ENCODE peak calls at places on chromosomes 5 and 9, in eight cellular contexts. E is Calu3, Y is HFFc6, W is fibroblast of mammary gland, P is endothelial cell, M is GM20000, G is neural progenitor cell, Q is lower lobe of right lung. B is an unnamed sample.

GRCh38 chr5:77645158-77645994 is 6.9 kb upstream of the OTP start:
- DNase-seq in E (peak; percentile 84), Y (no peak), W (no peak), P (peak; percentile 83), M (peak; percentile 92), G (peak; percentile 88), Q (peak; percentile 50), B (peak; percentile 67)

GRCh38 chr9:94631599-94631998 is 7.7 kb downstream of the FBP1 start:
- DNase-seq in E (no peak), Y (no peak), W (no peak), P (no peak), M (no peak), G (no peak), Q (no peak), B (no peak)

GRCh38 chr5:142537938-142538337 is 148.0 kb downstream of the FGF1 start:
- DNase-seq in E (no peak), Y (no peak), W (peak; percentile 78), P (no peak), M (no peak), G (no peak), Q (no peak), B (no peak)

GRCh38 chr5:150616024-150616470 is 24.4 kb upstream of the SYNPO start:
- DNase-seq in E (peak; percentile 71), Y (no peak), W (no peak), P (no peak), M (no peak), G (no peak), Q (peak; percentile 60), B (peak; percentile 74)

GRCh38 chr5:32223972-32224608 is 50.0 kb upstream of the GOLPH3 start:
- DNase-seq in E (peak; percentile 39), Y (peak; percentile 72), W (peak; percentile 52), P (no peak), M (no peak), G (peak; percentile 27), Q (no peak), B (no peak)

GRCh38 chr9:34524349-34524748 is 1.6 kb upstream of the ENHO start:
- DNase-seq in E (no peak), Y (no peak), W (no peak), P (no peak), M (no peak), G (no peak), Q (no peak), B (no peak)

GRCh38 chr5:117803533-117803932 is 1184.8 kb downstream of the DTWD2 start:
- DNase-seq in E (no peak), Y (peak; percentile 91), W (no peak), P (no peak), M (no peak), G (no peak), Q (no peak), B (no peak)

GRCh38 chr5:82364497-82364896 is 86.3 kb upstream of the RPS23 start:
- DNase-seq in E (peak; percentile 53), Y (peak; percentile 65), W (peak; percentile 79), P (peak; percentile 28), M (no peak), G (peak; percentile 48), Q (no peak), B (no peak)

GRCh38 chr5:43874772-43875171 is 271.8 kb downstream of the NNT start:
- DNase-seq in E (no peak), Y (no peak), W (peak; percentile 62), P (no peak), M (no peak), G (no peak), Q (no peak), B (no peak)

GRCh38 chr5:151251001-151251551 is 1.9 kb upstream of the GM2A start:
- DNase-seq in E (no peak), Y (no peak), W (no peak), P (no peak), M (no peak), G (no peak), Q (no peak), B (no peak)

GRCh38 chr5:69299625-69300024 is 33.0 kb downstream of the CCDC125 start:
- DNase-seq in E (no peak), Y (no peak), W (no peak), P (no peak), M (no peak), G (no peak), Q (no peak), B (no peak)

GRCh38 chr5:34490501-34491250 is 165.5 kb upstream of the RAI14 start:
- DNase-seq in E (no peak), Y (no peak), W (no peak), P (no peak), M (no peak), G (peak; percentile 51), Q (no peak), B (no peak)

GRCh38 chr5:3121813-3122212 is 370.3 kb upstream of the IRX2 start:
- DNase-seq in E (no peak), Y (no peak), W (no peak), P (no peak), M (no peak), G (peak; percentile 71), Q (no peak), B (no peak)

GRCh38 chr9:124764774-124765438 is 6.2 kb downstream of the NR6A1 start:
- DNase-seq in E (no peak), Y (no peak), W (no peak), P (no peak), M (peak; percentile 61), G (no peak), Q (no peak), B (no peak)

GRCh38 chr5:34494111-34494755 is 161.9 kb upstream of the RAI14 start:
- DNase-seq in E (no peak), Y (peak; percentile 58), W (peak; percentile 95), P (no peak), M (no peak), G (no peak), Q (no peak), B (no peak)

GRCh38 chr5:107469064-107469463 is 201.7 kb downstream of the EFNA5 start:
- DNase-seq in E (no peak), Y (no peak), W (no peak), P (no peak), M (no peak), G (no peak), Q (no peak), B (no peak)

GRCh38 chr5:167361841-167362240 is 929.6 kb upstream of the WWC1 start:
- DNase-seq in E (no peak), Y (no peak), W (peak; percentile 22), P (no peak), M (no peak), G (no peak), Q (no peak), B (no peak)

GRCh38 chr9:642014-642413 is 199.5 kb upstream of the DMRT1 start:
- DNase-seq in E (no peak), Y (no peak), W (no peak), P (no peak), M (no peak), G (peak; percentile 42), Q (no peak), B (no peak)

GRCh38 chr5:54673523-54674225 is 156.1 kb downstream of the SNX18 start:
- DNase-seq in E (peak; percentile 41), Y (no peak), W (no peak), P (no peak), M (peak; percentile 21), G (no peak), Q (peak; percentile 84), B (no peak)

DNA sequence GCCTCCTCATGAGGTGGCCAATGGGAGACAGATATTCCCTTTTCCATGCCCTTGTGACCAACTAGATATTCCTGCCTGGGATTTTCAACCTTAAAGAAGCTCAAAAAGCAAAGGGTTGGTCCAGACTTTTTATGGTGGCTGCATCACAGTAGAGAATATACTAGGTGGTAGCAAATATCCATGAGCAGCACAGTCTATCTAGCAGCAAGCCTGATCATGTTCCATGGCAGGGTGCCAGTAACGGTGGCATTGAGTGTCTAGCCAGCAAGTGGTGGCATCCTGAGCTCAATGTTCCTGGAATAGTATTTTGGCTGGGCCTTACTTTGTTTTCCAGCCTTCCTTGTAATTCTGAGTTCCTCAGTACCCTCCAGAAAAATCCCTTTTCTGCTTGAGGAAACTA is 25.8 kb downstream of the CDC25C start:
- DNase-seq in E (no peak), Y (no peak), W (no peak), P (no peak), M (no peak), G (no peak), Q (no peak), B (no peak)
- TF ChIP-seq CTCF in E (no peak), Y (no peak), W (no peak), P (no peak), M (no peak), G (no peak), Q (no peak), B (no peak)

GRCh38 chr5:128462330-128462729 is 75.7 kb downstream of the FBN2 start:
- DNase-seq in E (no peak), Y (no peak), W (no peak), P (no peak), M (no peak), G (no peak), Q (no peak), B (no peak)

GRCh38 chr5:128469924-128470323 is 68.1 kb downstream of the FBN2 start:
- DNase-seq in E (no peak), Y (peak; percentile 8), W (peak; percentile 31), P (no peak), M (no peak), G (no peak), Q (no peak), B (no peak)

DNA sequence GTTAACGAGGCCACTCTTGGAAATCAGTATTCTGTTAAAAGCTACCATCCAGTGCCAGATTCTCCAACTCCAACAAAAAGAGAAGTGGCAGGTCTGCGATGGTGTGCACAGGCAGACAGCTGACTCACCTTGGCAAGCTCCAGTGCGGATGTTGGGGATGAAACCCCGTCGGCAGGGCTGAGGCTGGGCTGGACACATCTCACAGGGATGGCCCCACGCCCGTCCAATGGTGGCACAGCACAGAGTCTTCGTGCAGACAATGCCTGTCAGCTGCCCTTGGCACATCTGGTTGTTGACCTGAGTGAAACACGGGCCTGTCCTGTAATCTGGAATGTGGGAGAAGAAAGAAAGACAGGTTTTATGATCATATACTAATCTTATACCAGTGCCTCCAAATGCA is 73.4 kb downstream of the FBN2 start:
- DNase-seq in E (no peak), Y (no peak), W (peak; percentile 39), P (no peak), M (no peak), G (no peak), Q (no peak), B (no peak)
- TF ChIP-seq CTCF in E (no peak), Y (no peak), W (no peak), P (no peak), M (no peak), G (no peak), Q (no peak), B (no peak)

DNA sequence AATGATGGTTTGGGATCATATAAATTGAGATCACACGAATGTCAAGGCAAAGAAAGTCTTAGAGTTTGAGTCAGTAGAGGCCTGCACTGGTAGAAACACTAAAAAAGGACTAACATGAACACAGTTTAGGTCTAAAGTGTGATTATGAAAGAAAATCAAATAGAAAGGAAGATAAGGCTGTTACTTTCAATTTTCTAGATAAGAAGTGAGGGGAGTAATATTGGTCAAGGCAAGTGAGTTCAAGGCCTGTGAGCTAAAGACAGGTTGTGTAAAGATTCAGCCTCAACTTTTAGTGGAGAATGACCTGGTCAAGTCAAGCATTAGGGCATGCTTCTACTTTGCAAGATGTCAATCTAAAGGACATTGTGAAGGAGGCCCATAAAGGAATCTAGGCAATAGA is 19.0 kb downstream of the VLDLR start:
- DNase-seq in E (no peak), Y (no peak), W (no peak), P (no peak), M (no peak), G (no peak), Q (no peak), B (no peak)
- TF ChIP-seq CTCF in E (no peak), Y (no peak), W (no peak), P (no peak), M (no peak), G (no peak), Q (no peak), B (no peak)

GRCh38 chr5:177427919-177428573 is 1.6 kb downstream of the GRK6 start:
- DNase-seq in E (no peak), Y (no peak), W (no peak), P (no peak), M (no peak), G (no peak), Q (peak; percentile 59), B (no peak)
- TF ChIP-seq CTCF in E (no peak), Y (no peak), W (no peak), P (no peak), M (no peak), G (no peak), Q (no peak), B (no peak)